ENCODE peak calls at places on chromosomes 16 and 17, in nine cellular contexts. Y is neural progenitor cell, T is MM.1S, Z is HCT116, W is GM23338, S is PC-3, G is SK-N-SH, B is hepatocyte, X is OCI-LY7. L is an unnamed sample.

GRCh38 chr17:29615048-29615385 is 7.7 kb downstream of the CORO6 start:
- DNase-seq in Y (peak), T (no peak), Z (no peak), W (peak), S (no peak), G (peak), B (no peak), X (no peak), L (peak)

GRCh38 chr17:62126292-62126691 is 61.2 kb upstream of the MED13 start:
- DNase-seq in Y (no peak), T (no peak), Z (no peak), W (no peak), S (no peak), G (no peak), B (no peak), X (no peak), L (no peak)

GRCh38 chr17:4157618-4158333 is 14.8 kb downstream of the CYB5D2 start:
- DNase-seq in Y (no peak), T (no peak), Z (no peak), W (no peak), S (no peak), G (no peak), B (no peak), X (no peak), L (no peak)

GRCh38 chr17:33962857-33963655 is 292.0 kb upstream of the CCL2 start:
- DNase-seq in Y (no peak), T (no peak), Z (no peak), W (no peak), S (no peak), G (no peak), B (no peak), X (no peak), L (no peak)

GRCh38 chr16:81710596-81710995 is 68.5 kb upstream of the PLCG2 start:
- DNase-seq in Y (peak), T (no peak), Z (no peak), W (peak), S (no peak), G (no peak), B (no peak), X (no peak), L (no peak)

GRCh38 chr17:32483451-32484019 is 3.3 kb upstream of the CDK5R1 start:
- DNase-seq in Y (peak), T (no peak), Z (no peak), W (peak), S (peak), G (peak), B (peak), X (peak), L (peak)

GRCh38 chr16:24921229-24921628 is 75.5 kb downstream of the SLC5A11 start:
- DNase-seq in Y (no peak), T (no peak), Z (no peak), W (no peak), S (no peak), G (no peak), B (no peak), X (no peak), L (no peak)

GRCh38 chr16:12459401-12459791 is 344.3 kb downstream of the CPPED1 start:
- DNase-seq in Y (no peak), T (no peak), Z (no peak), W (no peak), S (no peak), G (no peak), B (no peak), X (peak), L (no peak)

GRCh38 chr17:80947200-80947940 is 44.3 kb upstream of the CHMP6 start:
- DNase-seq in Y (no peak), T (no peak), Z (no peak), W (no peak), S (no peak), G (no peak), B (no peak), X (no peak), L (no peak)

GRCh38 chr17:68511671-68512246 is 471 bp upstream of the PRKAR1A start:
- DNase-seq in Y (peak), T (peak), Z (peak), W (peak), S (peak), G (peak), B (peak), X (peak), L (peak)

GRCh38 chr16:20114356-20114755 is 40.7 kb upstream of the GPR139 start:
- DNase-seq in Y (no peak), T (no peak), Z (peak), W (no peak), S (peak), G (no peak), B (no peak), X (no peak), L (peak)

GRCh38 chr17:2087597-2088211 is 32.8 kb downstream of the HIC1 start:
- DNase-seq in Y (no peak), T (peak), Z (no peak), W (no peak), S (no peak), G (no peak), B (no peak), X (peak), L (peak)

GRCh38 chr17:8324913-8325312 is 14.7 kb upstream of the ODF4 start:
- DNase-seq in Y (no peak), T (no peak), Z (no peak), W (no peak), S (no peak), G (no peak), B (no peak), X (no peak), L (no peak)

GRCh38 chr17:11644265-11645212 is 46.3 kb downstream of the DNAH9 start:
- DNase-seq in Y (peak), T (peak), Z (peak), W (peak), S (peak), G (peak), B (peak), X (peak), L (peak)

GRCh38 chr17:48541574-48542113 is 3.3 kb downstream of the HOXB2 start:
- DNase-seq in Y (peak), T (no peak), Z (no peak), W (peak), S (no peak), G (peak), B (peak), X (no peak), L (peak)

GRCh38 chr16:58970775-58971174 is 236.7 kb upstream of the GOT2 start:
- DNase-seq in Y (no peak), T (peak), Z (no peak), W (no peak), S (no peak), G (no peak), B (no peak), X (no peak), L (peak)

GRCh38 chr17:70225272-70225671 is 55.9 kb downstream of the KCNJ2 start:
- DNase-seq in Y (no peak), T (no peak), Z (no peak), W (no peak), S (peak), G (no peak), B (no peak), X (no peak), L (no peak)

GRCh38 chr17:4480929-4481898 is 17.5 kb upstream of the SPNS2 start:
- DNase-seq in Y (no peak), T (no peak), Z (no peak), W (no peak), S (no peak), G (no peak), B (peak), X (peak), L (no peak)

GRCh38 chr17:14719942-14720341 is 419.1 kb downstream of the HS3ST3B1 start:
- DNase-seq in Y (no peak), T (no peak), Z (no peak), W (no peak), S (peak), G (no peak), B (no peak), X (no peak), L (no peak)

GRCh38 chr16:74951206-74951605 is 33.7 kb downstream of the WDR59 start:
- DNase-seq in Y (no peak), T (no peak), Z (no peak), W (no peak), S (no peak), G (no peak), B (no peak), X (no peak), L (no peak)

GRCh38 chr17:41537990-41538389 is 9.9 kb upstream of the KRT19 start:
- DNase-seq in Y (no peak), T (no peak), Z (no peak), W (no peak), S (no peak), G (no peak), B (no peak), X (no peak), L (no peak)

GRCh38 chr17:57285681-57286080 is 29.4 kb downstream of the MSI2 start:
- DNase-seq in Y (no peak), T (peak), Z (no peak), W (no peak), S (no peak), G (no peak), B (no peak), X (peak), L (no peak)

GRCh38 chr16:89827383-89828198 is 684 bp upstream of the SPIRE2 start:
- DNase-seq in Y (peak), T (no peak), Z (peak), W (peak), S (peak), G (peak), B (peak), X (no peak), L (peak)

GRCh38 chr17:78960945-78961344 is 18.8 kb downstream of the LGALS3BP start:
- DNase-seq in Y (no peak), T (no peak), Z (no peak), W (no peak), S (no peak), G (no peak), B (no peak), X (no peak), L (peak)

GRCh38 chr16:72739577-72739976 is 308.4 kb downstream of the ZFHX3 start:
- DNase-seq in Y (no peak), T (no peak), Z (no peak), W (peak), S (peak), G (no peak), B (no peak), X (no peak), L (peak)

GRCh38 chr17:73727941-73728340 is 83.7 kb upstream of the SDK2 start:
- DNase-seq in Y (no peak), T (no peak), Z (no peak), W (no peak), S (no peak), G (no peak), B (no peak), X (no peak), L (no peak)

GRCh38 chr16:25854141-25854540 is 162.4 kb downstream of the HS3ST4 start:
- DNase-seq in Y (no peak), T (no peak), Z (no peak), W (no peak), S (no peak), G (no peak), B (no peak), X (no peak), L (no peak)

GRCh38 chr16:11361751-11362742 is 16.8 kb downstream of the RMI2 start:
- DNase-seq in Y (no peak), T (peak), Z (no peak), W (no peak), S (peak), G (no peak), B (no peak), X (peak), L (peak)

GRCh38 chr17:39178516-39178915 is 12.6 kb upstream of the ARL5C start:
- DNase-seq in Y (no peak), T (no peak), Z (peak), W (no peak), S (peak), G (no peak), B (no peak), X (no peak), L (peak)

GRCh38 chr17:41811549-41812175 is at the start of gene P3H4:
- DNase-seq in Y (peak), T (peak), Z (peak), W (peak), S (peak), G (peak), B (peak), X (peak), L (peak)

GRCh38 chr17:81330884-81331245 is 35.8 kb upstream of the SLC38A10 start:
- DNase-seq in Y (no peak), T (no peak), Z (no peak), W (no peak), S (no peak), G (no peak), B (no peak), X (no peak), L (no peak)

DNA sequence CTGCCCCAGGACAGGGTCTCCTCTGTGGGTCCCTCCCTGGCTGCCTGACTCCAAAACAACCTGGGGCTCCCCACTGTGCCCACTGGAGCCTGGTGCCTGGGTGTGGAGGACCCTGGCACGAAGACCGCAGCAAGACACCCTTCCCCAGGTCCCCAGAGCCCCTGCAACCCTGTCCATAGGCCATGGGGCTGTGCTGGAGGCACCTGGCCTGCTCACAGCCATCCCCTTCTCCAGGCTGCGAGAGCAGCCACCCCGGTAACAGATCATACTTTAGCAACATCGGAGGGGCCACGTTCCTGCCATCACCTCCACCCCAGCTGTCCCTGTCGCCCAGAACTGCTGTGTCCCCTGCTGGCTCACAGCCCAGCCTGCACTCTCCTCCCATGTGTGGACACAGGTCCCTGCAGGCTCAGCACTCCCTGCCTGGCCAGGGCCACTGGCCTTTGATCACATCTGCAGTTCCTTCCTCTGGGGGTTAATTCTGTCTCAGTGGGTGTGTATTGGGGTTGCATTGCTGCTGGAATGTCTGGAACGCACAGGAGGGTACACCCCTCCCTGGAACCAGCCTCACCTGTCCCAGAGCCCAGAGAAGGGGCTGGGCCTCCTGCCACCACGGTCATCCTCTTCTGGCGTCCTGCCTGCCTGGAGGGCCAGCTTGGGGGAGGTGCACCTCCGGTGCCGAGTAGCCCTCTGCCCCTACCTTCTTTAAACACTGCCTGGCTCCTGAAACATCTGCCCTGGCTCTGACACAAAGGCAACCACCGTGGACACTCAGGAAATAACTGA is 12.2 kb downstream of the PPL start:
- DNase-seq in Y (peak), T (no peak), Z (no peak), W (peak), S (peak), G (peak), B (peak), X (no peak), L (no peak)
- H2AFZ ChIP-seq in Y (no peak), T (no peak), Z (no peak), W (no peak), S (no peak), G (no peak), B (no peak), X (no peak), L (no peak)

GRCh38 chr16:4940719-4941118 is 3.8 kb upstream of the PPL start:
- DNase-seq in Y (no peak), T (peak), Z (no peak), W (peak), S (no peak), G (no peak), B (no peak), X (no peak), L (no peak)

GRCh38 chr16:4944333-4945281 is 7.7 kb upstream of the PPL start:
- DNase-seq in Y (no peak), T (no peak), Z (peak), W (peak), S (peak), G (peak), B (peak), X (no peak), L (peak)

GRCh38 chr16:4945560-4946502 is 8.9 kb upstream of the PPL start:
- DNase-seq in Y (no peak), T (no peak), Z (peak), W (no peak), S (peak), G (no peak), B (peak), X (no peak), L (peak)

GRCh38 chr16:4938683-4939030 is 1.7 kb upstream of the PPL start:
- DNase-seq in Y (no peak), T (no peak), Z (no peak), W (no peak), S (no peak), G (no peak), B (no peak), X (no peak), L (peak)

GRCh38 chr16:4942481-4942880 is 5.5 kb upstream of the PPL start:
- DNase-seq in Y (no peak), T (no peak), Z (no peak), W (no peak), S (no peak), G (no peak), B (no peak), X (no peak), L (no peak)
- H3K27ac ChIP-seq in Y (no peak), T (no peak), Z (peak), W (peak), S (peak), G (peak), B (peak), X (no peak), L (peak)

DNA sequence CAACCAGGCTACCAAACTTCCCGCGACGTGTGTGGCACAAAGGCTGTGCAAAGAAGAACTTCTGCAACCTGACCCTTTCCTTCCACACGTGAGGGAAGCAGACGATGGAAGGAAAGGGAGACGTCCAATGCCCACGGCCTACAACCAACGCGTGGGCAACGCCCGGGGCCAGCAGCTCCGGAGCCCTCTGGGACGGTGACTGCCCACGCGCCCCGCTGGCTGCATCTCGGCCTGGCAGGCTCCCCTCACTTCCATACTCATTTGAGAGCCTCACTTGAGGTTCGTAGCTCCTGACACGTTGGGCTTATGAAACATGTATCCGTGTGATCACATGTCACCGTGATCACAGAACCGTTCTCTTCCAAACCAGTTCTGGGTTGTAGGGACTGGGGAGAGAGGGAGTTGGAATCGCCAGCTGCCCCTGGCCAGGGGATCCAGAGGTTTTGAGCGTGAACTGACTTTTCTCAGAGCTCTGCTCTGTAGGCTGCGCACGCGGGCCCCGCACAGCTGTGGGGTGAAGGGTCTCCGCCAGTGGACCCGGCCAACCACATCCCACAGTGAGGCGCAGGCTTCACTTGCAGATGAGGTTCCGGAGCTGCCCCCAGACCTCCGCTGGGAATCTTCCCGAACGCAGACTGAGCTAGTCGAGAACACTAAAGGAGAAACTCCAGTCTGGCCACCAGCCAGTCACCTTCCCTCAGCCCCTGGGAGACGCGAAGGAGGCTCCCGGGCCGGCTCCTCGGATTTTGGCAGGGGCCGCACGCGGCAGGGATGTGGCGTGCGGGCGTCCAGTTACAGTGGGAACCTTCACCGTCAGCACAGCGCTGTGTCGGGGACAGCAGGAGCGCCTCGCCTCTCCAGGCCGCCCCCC is 1.0 kb downstream of the LMF1 start:
- DNase-seq in Y (no peak), T (no peak), Z (no peak), W (peak), S (peak), G (no peak), B (peak), X (no peak), L (peak)
- TF ChIP-seq EZH2phosphoT487 in Y (no peak), T (no peak), Z (no peak), W (no peak), S (no peak), G (no peak), B (no peak), X (no peak), L (no peak)

GRCh38 chr16:22420606-22421135 is 46.3 kb upstream of the CDR2 start:
- DNase-seq in Y (no peak), T (no peak), Z (no peak), W (no peak), S (no peak), G (no peak), B (no peak), X (no peak), L (no peak)
- H2AFZ ChIP-seq in Y (no peak), T (no peak), Z (no peak), W (no peak), S (no peak), G (no peak), B (no peak), X (no peak), L (no peak)

DNA sequence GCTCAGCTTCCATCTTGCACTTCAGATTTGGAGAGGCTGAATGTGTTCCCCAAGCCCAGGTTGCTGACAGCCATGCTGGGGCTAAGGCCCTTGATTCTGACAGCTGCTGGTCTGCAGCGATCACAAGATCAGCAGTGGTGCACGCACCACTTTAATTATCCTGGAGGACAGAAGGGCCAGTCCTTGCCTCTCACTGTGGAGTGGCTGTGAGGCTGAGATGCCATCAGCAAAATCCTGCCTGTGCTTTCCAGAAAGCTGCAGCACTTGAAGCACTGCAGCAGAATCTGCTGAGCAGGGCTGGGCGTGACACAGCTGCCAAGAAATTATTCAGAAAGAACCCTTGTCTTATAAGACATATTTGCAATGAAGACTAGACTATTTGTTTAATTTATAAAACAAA is 37.1 kb downstream of the NUP93 start:
- DNase-seq in Y (no peak), T (no peak), Z (no peak), W (no peak), S (no peak), G (peak), B (no peak), X (no peak), L (no peak)
- H3K27ac ChIP-seq in Y (no peak), T (no peak), Z (no peak), W (no peak), S (no peak), G (no peak), B (no peak), X (no peak), L (no peak)

L was measured in GM23248.